ENCODE peak calls at places on chromosome 1, in four cellular contexts. A, C, K and L are unnamed samples.

GRCh38 chr1:33848205-33848604 is 15.7 kb upstream of the HMGB4 start:
- DNase-seq in A (no peak), C (no peak), K (no peak), L (no peak)

GRCh38 chr1:234715252-234715945 is 105.4 kb upstream of the IRF2BP2 start:
- DNase-seq in A (no peak), C (no peak), K (no peak), L (no peak)

GRCh38 chr1:212044851-212045250 is 9.3 kb downstream of the DTL start:
- DNase-seq in A (no peak), C (no peak), K (no peak), L (no peak)

GRCh38 chr1:33420870-33421775 is 9.8 kb downstream of the PHC2 start:
- DNase-seq in A (no peak), C (no peak), K (no peak), L (no peak)

GRCh38 chr1:237748192-237748591 is 142.5 kb downstream of the ZP4 start:
- DNase-seq in A (no peak), C (no peak), K (peak), L (no peak)

GRCh38 chr1:60857851-60858250 is 224.5 kb upstream of the NFIA start:
- DNase-seq in A (no peak), C (no peak), K (no peak), L (no peak)

GRCh38 chr1:208205216-208206013 is 38.8 kb downstream of the PLXNA2 start:
- DNase-seq in A (no peak), C (no peak), K (peak), L (no peak)

GRCh38 chr1:30852026-30852425 is 56.5 kb downstream of the SDC3 start:
- DNase-seq in A (no peak), C (no peak), K (no peak), L (no peak)

GRCh38 chr1:209601809-209602657 is 18.5 kb downstream of the CAMK1G start:
- DNase-seq in A (peak), C (no peak), K (peak), L (no peak)
- TF ChIP-seq TEAD4 in A (no peak), C (no peak), K (no peak), L (no peak)

GRCh38 chr1:9852410-9853301 is 28.9 kb upstream of the CLSTN1 start:
- DNase-seq in A (no peak), C (no peak), K (peak), L (no peak)
- TF ChIP-seq TEAD4 in A (no peak), C (no peak), K (no peak), L (no peak)

GRCh38 chr1:229975047-229975446 is 92.0 kb upstream of the GALNT2 start:
- DNase-seq in A (no peak), C (no peak), K (no peak), L (no peak)

GRCh38 chr1:229973297-229973612 is 93.8 kb upstream of the GALNT2 start:
- DNase-seq in A (no peak), C (no peak), K (no peak), L (no peak)

GRCh38 chr1:229970714-229971113 is 96.3 kb upstream of the GALNT2 start:
- DNase-seq in A (no peak), C (no peak), K (no peak), L (no peak)

GRCh38 chr1:229971141-229971540 is 95.9 kb upstream of the GALNT2 start:
- DNase-seq in A (no peak), C (no peak), K (no peak), L (no peak)

GRCh38 chr1:229972600-229973296 is 94.3 kb upstream of the GALNT2 start:
- DNase-seq in A (peak), C (peak), K (peak), L (peak)
- TF ChIP-seq TEAD4 in A (no peak), C (no peak), K (no peak), L (no peak)

DNA sequence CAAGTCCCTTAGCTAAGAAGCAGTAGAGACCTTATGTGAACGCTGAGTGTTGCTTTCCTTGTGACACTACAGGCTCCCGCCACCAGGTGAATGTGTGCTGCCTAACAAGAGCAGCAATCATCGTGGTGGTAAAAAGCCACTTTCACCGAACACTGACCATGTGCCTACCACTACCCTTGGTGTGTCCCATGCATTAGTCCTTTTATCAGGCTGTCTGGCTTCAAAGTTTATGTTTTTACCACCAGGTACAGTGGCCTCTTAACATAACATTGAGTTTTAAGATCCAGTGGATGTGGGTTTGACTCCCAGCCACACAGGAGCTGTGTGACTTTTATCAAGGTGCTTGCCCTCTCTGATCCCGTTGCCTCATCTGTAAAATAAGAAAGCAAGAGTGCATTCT is 1.7 kb downstream of the C1QB start:
- DNase-seq in A (no peak), C (no peak), K (no peak), L (no peak)
- TF ChIP-seq TEAD4 in A (no peak), C (no peak), K (no peak), L (no peak)

DNA sequence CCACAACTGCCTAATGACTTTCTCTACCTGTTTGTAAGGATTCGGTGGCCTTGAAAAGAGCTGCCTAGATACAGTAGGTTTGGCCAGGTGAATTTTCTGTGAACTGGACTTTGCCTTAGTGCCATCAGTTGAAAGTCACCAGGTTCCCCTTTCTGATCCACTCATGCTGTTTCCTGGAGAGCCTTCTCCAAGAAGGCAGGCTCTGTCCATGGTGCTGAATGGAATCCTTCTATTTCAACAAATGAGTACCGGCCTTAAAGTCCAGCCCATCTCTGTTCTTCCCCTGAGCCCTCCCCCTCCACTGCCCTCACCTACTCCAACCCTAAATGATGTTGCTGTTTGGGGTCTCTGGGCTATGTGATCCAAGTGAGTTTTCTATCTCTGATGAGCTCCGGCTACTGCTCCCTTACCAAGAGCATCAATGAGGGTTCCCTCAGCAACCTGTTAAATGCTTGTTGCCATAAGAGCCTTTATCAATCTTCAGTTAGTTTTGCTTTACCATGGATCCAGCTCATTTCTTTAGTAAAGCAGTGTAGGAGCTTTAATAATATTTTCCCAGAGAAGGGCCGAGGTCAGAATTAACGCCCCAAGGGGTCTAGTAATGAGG is 500.4 kb downstream of the PTPRU start:
- DNase-seq in A (peak), C (no peak), K (no peak), L (peak)
- TF ChIP-seq TEAD4 in A (no peak), C (no peak), K (no peak), L (no peak)

DNA sequence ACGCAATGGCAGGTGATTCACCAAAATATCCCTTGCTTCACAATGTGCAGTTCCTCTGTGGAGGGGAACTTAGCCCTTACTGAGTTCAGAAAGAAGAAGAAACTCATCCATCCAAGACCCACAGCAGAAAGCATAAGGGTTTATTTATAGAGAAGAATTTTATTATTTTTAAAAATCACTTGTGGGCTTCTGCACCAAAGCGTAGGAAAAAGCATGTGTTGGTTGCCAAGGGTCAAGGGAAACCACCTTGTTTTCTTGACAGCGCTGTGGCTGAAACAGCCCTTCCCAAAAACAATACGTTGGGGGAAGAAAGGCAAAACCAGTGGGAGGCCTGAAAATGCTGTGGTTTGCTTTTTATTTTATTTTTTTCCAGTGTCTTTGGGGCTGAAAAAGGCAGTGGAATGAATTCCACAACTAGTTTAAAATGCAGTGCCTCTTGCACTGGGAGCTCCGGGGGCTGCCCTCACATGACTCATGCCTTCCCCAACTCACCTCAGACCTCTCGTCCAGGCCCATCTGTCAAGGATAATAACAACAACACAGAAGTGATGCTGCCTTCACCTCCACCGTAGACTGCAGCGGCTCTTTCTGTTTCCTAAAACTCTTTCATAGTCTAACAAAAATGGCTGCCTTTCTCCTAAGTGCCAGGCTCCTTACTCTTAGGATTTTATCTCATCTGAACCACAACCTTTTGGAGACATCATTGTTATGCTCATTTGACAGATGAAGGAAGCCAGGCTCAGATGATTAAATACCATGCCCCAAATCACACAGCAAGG is 224.2 kb upstream of the JUN start:
- DNase-seq in A (no peak), C (no peak), K (no peak), L (no peak)
- TF ChIP-seq TEAD4 in A (no peak), C (no peak), K (no peak), L (no peak)